ENCODE peak calls at places on chromosomes 16 and 17, in five cellular contexts. One of them, this sample, is unnamed.

GRCh38 chr16:80938035-80938927 is 68.4 kb downstream of the CMC2 start:
- DNase-seq in IMR-90: peak; percentile 94
- DNase-seq in neuronal stem cell: peak; percentile 75
- DNase-seq in H1: no peak
- DNase-seq in trophoblast cell: peak; percentile 46
- DNase-seq in this sample: peak; percentile 37

GRCh38 chr17:75626496-75627038 is 6.7 kb upstream of the SMIM5 start:
- DNase-seq in IMR-90: no peak
- DNase-seq in neuronal stem cell: no peak
- DNase-seq in H1: no peak
- DNase-seq in trophoblast cell: no peak
- DNase-seq in this sample: no peak

GRCh38 chr16:22425036-22425801 is 50.8 kb upstream of the CDR2 start:
- DNase-seq in IMR-90: no peak
- DNase-seq in neuronal stem cell: no peak
- DNase-seq in H1: peak; percentile 41
- DNase-seq in trophoblast cell: no peak
- DNase-seq in this sample: no peak

GRCh38 chr17:46770818-46771600 is 47.5 kb downstream of the WNT3 start:
- DNase-seq in IMR-90: peak; percentile 23
- DNase-seq in neuronal stem cell: peak; percentile 54
- DNase-seq in H1: peak; percentile 75
- DNase-seq in trophoblast cell: peak; percentile 47
- DNase-seq in this sample: peak; percentile 63

GRCh38 chr17:57362797-57363556 is 106.7 kb downstream of the MSI2 start:
- DNase-seq in IMR-90: no peak
- DNase-seq in neuronal stem cell: no peak
- DNase-seq in H1: no peak
- DNase-seq in trophoblast cell: no peak
- DNase-seq in this sample: no peak

GRCh38 chr16:26995522-26995921 is 71.2 kb upstream of the C16orf82 start:
- DNase-seq in IMR-90: no peak
- DNase-seq in neuronal stem cell: no peak
- DNase-seq in H1: no peak
- DNase-seq in trophoblast cell: no peak
- DNase-seq in this sample: no peak

GRCh38 chr16:78413651-78414050 is 314.2 kb downstream of the WWOX start:
- DNase-seq in IMR-90: no peak
- DNase-seq in neuronal stem cell: no peak
- DNase-seq in H1: no peak
- DNase-seq in trophoblast cell: no peak
- DNase-seq in this sample: no peak

GRCh38 chr17:81866440-81867122 is 4.6 kb downstream of the ARHGDIA start:
- DNase-seq in IMR-90: no peak
- DNase-seq in neuronal stem cell: no peak
- DNase-seq in H1: no peak
- DNase-seq in trophoblast cell: no peak
- DNase-seq in this sample: peak; percentile 37

GRCh38 chr17:40322417-40323315 is 13.7 kb downstream of the RARA start:
- DNase-seq in IMR-90: peak; percentile 81
- DNase-seq in neuronal stem cell: no peak
- DNase-seq in H1: no peak
- DNase-seq in trophoblast cell: peak; percentile 38
- DNase-seq in this sample: peak; percentile 97

GRCh38 chr17:2034806-2035548 is 5.0 kb downstream of the DPH1 start:
- DNase-seq in IMR-90: peak; percentile 56
- DNase-seq in neuronal stem cell: no peak
- DNase-seq in H1: no peak
- DNase-seq in trophoblast cell: no peak
- DNase-seq in this sample: no peak

GRCh38 chr17:78748730-78749317 is 33.2 kb downstream of the CYTH1 start:
- DNase-seq in IMR-90: peak; percentile 24
- DNase-seq in neuronal stem cell: no peak
- DNase-seq in H1: no peak
- DNase-seq in trophoblast cell: no peak
- DNase-seq in this sample: peak; percentile 38

GRCh38 chr16:48433116-48433848 is 48.1 kb upstream of the SIAH1 start:
- DNase-seq in IMR-90: no peak
- DNase-seq in neuronal stem cell: no peak
- DNase-seq in H1: no peak
- DNase-seq in trophoblast cell: no peak
- DNase-seq in this sample: no peak

GRCh38 chr16:11627822-11628457 is 40.3 kb upstream of the SNN start:
- DNase-seq in IMR-90: peak; percentile 60
- DNase-seq in neuronal stem cell: no peak
- DNase-seq in H1: no peak
- DNase-seq in trophoblast cell: peak; percentile 80
- DNase-seq in this sample: no peak

DNA sequence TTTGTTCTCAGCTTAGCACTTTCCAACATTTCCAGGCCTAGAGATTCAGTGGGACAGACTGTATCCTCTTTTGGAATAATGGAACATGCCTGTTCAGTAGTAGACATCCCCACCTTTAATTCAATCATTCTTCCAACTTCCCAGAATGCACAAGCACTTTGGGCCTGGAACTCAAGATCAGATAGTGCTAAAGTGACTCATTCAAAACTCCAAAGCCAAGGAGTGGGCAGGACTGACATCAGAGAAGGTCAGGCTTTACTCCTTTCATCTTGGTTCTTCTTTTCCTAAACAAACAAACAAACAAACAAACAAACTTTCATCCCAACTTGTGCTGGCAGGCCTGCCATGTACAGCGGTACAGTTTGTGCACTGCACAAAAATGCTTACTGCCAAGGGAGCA is 172.0 kb downstream of the AXIN2 start:
- DNase-seq in IMR-90: peak; percentile 20
- DNase-seq in neuronal stem cell: no peak
- DNase-seq in H1: no peak
- DNase-seq in trophoblast cell: peak; percentile 78
- DNase-seq in this sample: peak; percentile 30
- H3K18ac ChIP-seq in IMR-90: no peak overlapping the region
- H3K18ac ChIP-seq in neuronal stem cell: no peak overlapping the region
- H3K18ac ChIP-seq in H1: no peak overlapping the region
- H3K18ac ChIP-seq in trophoblast cell: no peak overlapping the region
- H3K18ac ChIP-seq in this sample: no peak overlapping the region

DNA sequence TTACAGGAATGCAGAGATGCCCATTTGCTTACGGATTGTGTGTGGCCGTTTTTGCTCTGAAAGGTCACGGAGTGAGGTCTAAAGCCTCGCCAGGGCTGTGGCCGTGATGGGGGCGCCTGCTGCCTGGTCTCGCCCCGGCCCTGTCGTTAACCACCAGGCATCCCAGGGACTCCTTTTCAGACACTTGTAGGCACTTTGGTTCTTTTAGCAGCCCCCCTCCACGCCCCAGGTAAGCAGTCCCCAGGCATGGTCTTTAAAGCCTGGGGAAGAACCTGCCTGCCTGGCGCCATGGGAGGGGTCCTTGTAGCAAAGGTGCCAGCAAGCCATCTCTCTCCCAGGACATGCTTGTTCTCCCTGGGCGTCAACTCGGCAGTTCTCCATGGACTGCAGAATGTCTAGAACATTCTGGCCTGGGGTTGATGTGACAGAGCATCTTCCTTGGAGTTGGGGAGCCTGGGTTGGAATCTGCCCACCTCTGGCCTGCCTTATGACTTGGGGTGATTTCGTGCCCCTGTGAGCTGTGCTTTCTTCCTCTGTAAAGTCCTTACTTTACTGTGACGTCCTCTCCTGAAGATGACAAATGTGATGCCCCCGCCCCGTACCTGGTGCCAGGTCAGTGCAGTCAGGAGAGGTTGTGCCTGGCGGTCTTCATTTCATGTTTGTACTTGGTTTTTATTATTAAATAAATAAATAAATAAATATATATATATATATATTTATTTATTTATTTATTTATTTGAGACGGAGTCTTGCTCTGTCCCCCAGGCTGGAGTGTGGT is 5.4 kb downstream of the KCTD5 start:
- DNase-seq in IMR-90: no peak
- DNase-seq in neuronal stem cell: no peak
- DNase-seq in H1: no peak
- DNase-seq in trophoblast cell: no peak
- DNase-seq in this sample: no peak
- H3K4me3 ChIP-seq in IMR-90: no peak overlapping the region
- H3K4me3 ChIP-seq in neuronal stem cell: no peak overlapping the region
- H3K4me3 ChIP-seq in H1: no peak overlapping the region
- H3K4me3 ChIP-seq in trophoblast cell: no peak overlapping the region
- H3K4me3 ChIP-seq in this sample: no peak overlapping the region

DNA sequence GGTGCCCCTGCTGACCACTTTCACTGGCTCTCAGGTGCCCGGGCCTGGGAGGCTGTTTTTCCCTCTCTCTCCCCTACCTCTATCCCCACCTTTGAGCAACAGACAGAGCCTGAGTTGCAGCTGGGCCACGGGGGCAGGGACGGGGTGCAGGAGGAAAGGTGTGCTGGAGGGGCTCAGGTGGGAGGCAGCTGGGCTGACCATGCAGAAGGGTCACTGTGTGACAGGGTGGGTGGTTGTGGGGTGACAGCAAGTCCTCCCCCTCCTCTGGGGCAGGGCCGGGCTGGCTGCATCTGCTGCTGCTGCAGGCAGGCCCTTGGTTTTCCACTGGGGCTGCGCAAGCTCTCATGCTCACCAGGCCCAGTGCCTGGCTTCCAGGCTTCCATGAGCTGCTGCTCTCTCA is 6.6 kb downstream of the ZNF319 start:
- DNase-seq in IMR-90: no peak
- DNase-seq in neuronal stem cell: no peak
- DNase-seq in H1: no peak
- DNase-seq in trophoblast cell: no peak
- DNase-seq in this sample: no peak
- H4K91ac ChIP-seq in IMR-90: no peak overlapping the region
- H4K91ac ChIP-seq in neuronal stem cell: no peak overlapping the region
- H4K91ac ChIP-seq in H1: no peak overlapping the region
- H4K91ac ChIP-seq in trophoblast cell: peak overlapping the region; percentile 76
- H4K91ac ChIP-seq in this sample: no peak overlapping the region

DNA sequence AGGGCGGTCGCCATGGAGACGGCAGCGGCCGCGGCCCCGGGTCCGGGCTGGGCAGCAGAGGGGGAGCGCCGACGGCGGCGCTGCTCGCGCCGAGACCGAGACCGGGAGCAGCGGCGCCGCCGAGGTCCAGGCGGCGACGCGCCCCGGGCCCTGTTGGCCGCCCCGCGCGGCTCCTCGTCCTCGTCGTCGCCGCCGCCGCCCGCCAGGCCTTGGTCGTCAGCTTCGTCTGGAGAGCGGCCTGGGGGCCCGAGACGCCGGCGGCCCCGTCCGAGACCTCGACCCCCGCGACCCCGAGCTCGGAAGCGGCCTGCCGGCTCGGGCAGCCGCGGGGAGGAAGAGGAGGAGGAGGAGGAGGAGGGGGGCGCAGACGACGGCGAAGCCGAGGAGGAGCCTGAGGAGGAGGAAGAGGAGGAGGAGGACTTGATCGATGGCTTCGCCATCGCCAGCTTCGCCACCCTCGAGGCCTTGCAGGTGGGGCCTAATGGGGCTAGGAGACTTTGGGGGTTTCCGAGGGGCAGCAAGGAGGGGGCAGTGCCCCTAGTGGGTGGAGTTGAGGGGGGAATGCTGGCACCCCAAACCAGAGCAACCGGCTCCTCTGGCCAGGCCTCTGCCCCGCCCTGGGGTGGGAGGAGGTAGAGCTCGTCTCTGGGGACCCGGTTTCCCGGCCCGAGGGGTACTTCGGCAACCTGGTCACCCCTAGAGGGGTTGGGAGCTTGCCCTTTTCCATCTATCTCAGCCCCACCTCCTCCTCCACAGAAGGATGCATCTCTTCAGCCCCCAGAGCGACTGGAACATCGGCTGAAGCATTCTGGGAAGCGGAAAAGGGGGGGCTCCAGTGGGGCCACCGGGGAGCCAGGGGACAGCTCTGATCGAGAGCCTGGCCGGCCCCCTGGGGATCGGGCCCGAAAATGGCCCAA is 1.5 kb downstream of the FBRS start:
- DNase-seq in IMR-90: no peak
- DNase-seq in neuronal stem cell: no peak
- DNase-seq in H1: no peak
- DNase-seq in trophoblast cell: peak; percentile 21
- DNase-seq in this sample: peak; percentile 16
- H3K18ac ChIP-seq in IMR-90: peak overlapping the region; percentile 40
- H3K18ac ChIP-seq in neuronal stem cell: peak overlapping the region; percentile 92
- H3K18ac ChIP-seq in H1: no peak overlapping the region
- H3K18ac ChIP-seq in trophoblast cell: peak overlapping the region; percentile 62
- H3K18ac ChIP-seq in this sample: peak overlapping the region; percentile 86

GRCh38 chr17:60102632-60103047 is 23.9 kb upstream of the HEATR6 start:
- DNase-seq in IMR-90: peak; percentile 79
- DNase-seq in neuronal stem cell: no peak
- DNase-seq in H1: no peak
- DNase-seq in trophoblast cell: peak; percentile 88
- DNase-seq in this sample: peak; percentile 88
- H3K4me3 ChIP-seq in IMR-90: peak overlapping the region; percentile 11
- H3K4me3 ChIP-seq in neuronal stem cell: no peak overlapping the region
- H3K4me3 ChIP-seq in H1: no peak overlapping the region
- H3K4me3 ChIP-seq in trophoblast cell: no peak overlapping the region
- H3K4me3 ChIP-seq in this sample: no peak overlapping the region

GRCh38 chr17:9339958-9340357 is 235.7 kb downstream of the STX8 start:
- DNase-seq in IMR-90: no peak
- DNase-seq in neuronal stem cell: no peak
- DNase-seq in H1: no peak
- DNase-seq in trophoblast cell: peak; percentile 92
- DNase-seq in this sample: no peak

GRCh38 chr17:9346296-9346926 is 229.2 kb downstream of the STX8 start:
- DNase-seq in IMR-90: peak; percentile 33
- DNase-seq in neuronal stem cell: no peak
- DNase-seq in H1: no peak
- DNase-seq in trophoblast cell: no peak
- DNase-seq in this sample: peak; percentile 94

GRCh38 chr17:9342225-9342624 is 233.4 kb downstream of the STX8 start:
- DNase-seq in IMR-90: no peak
- DNase-seq in neuronal stem cell: no peak
- DNase-seq in H1: no peak
- DNase-seq in trophoblast cell: no peak
- DNase-seq in this sample: no peak

GRCh38 chr17:9343513-9343912 is 232.1 kb downstream of the STX8 start:
- DNase-seq in IMR-90: peak; percentile 18
- DNase-seq in neuronal stem cell: no peak
- DNase-seq in H1: no peak
- DNase-seq in trophoblast cell: no peak
- DNase-seq in this sample: peak; percentile 52
- H4K91ac ChIP-seq in IMR-90: no peak overlapping the region
- H4K91ac ChIP-seq in neuronal stem cell: no peak overlapping the region
- H4K91ac ChIP-seq in H1: no peak overlapping the region
- H4K91ac ChIP-seq in trophoblast cell: no peak overlapping the region
- H4K91ac ChIP-seq in this sample: no peak overlapping the region

DNA sequence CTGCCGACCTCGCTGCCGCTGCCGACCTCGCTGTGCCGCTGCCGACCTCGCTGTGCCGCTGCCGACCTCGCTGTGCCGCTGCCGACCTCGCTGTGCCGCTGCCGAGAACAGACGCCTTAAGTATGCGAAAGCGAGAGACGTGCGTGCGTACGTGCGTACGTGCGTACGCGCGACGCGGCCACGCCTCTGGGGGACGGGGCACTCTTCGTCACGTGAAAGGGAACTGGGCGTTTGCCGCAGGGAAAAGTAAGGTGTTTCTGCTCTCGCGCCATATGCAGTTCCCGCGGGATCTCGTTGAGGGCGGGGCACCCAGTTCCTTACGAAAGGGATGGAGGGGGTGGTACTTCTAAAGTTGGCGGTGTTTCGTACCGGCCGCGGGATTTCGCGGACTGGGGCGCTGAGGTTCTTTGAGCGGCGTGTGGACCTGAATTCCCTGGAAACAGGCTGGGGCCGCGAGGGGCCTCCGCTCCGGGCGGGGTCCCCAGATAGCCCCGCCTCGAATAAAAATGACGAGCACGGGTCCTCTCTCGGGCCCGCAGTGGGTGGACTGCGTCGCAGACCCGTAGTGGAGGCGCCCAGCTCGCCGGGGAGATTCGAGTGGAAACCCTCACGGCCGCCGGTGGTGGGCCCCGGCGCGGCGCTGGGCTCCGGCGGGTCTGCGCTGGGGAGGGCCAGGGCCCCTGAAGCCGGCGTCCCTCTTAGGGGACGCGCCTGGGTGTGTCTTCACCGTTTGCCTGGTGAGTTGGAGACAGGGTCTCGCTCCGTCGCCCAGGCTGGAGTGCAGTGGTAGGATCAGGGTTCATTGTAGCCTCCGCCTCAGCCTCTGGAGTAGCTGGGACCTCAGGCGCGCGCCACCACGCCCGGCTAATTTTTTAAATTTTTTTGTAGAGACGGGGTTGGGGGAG is at the start of gene EIF4A3:
- DNase-seq in IMR-90: peak; percentile 99
- DNase-seq in neuronal stem cell: peak; percentile 98
- DNase-seq in H1: peak; percentile 97
- DNase-seq in trophoblast cell: peak; percentile 100
- DNase-seq in this sample: peak; percentile 99
- H3K18ac ChIP-seq in IMR-90: peak within 1 kb of the TSS; percentile 44
- H3K18ac ChIP-seq in neuronal stem cell: peak within 1 kb of the TSS; percentile 91
- H3K18ac ChIP-seq in H1: peak within 1 kb of the TSS; percentile 60
- H3K18ac ChIP-seq in trophoblast cell: peak within 1 kb of the TSS; percentile 93
- H3K18ac ChIP-seq in this sample: peak within 1 kb of the TSS; percentile 92

This sample was measured in mesenchymal stem cell.